ENCODE peak calls at places on chromosomes 12 and 14, in six cellular contexts. E is AG10803, G is AG20443, P is astrocyte of the spinal cord, U is GM18507, V is GM13977. R is an unnamed sample.

GRCh38 chr14:51138353-51139103 is 43.6 kb upstream of the TRIM9 start:
- DNase-seq in E (no peak), G (no peak), P (no peak), U (no peak), V (no peak), R (no peak)

GRCh38 chr12:52710744-52711143 is 7.4 kb upstream of the KRT77 start:
- DNase-seq in E (no peak), G (no peak), P (no peak), U (no peak), V (no peak), R (no peak)

GRCh38 chr12:130872179-130873096 is 572 bp downstream of the RAN start:
- DNase-seq in E (peak), G (peak), P (peak), U (no peak), V (peak), R (no peak)

GRCh38 chr12:38515912-38516311 is 199.3 kb downstream of the ALG10B start:
- DNase-seq in E (no peak), G (no peak), P (no peak), U (no peak), V (no peak), R (no peak)

GRCh38 chr12:11769723-11770514 is 120.4 kb downstream of the ETV6 start:
- DNase-seq in E (no peak), G (no peak), P (no peak), U (no peak), V (no peak), R (no peak)

GRCh38 chr12:109735825-109736551 is 22.4 kb downstream of the FAM222A start:
- DNase-seq in E (no peak), G (no peak), P (no peak), U (no peak), V (no peak), R (no peak)

GRCh38 chr12:25377475-25378179 is 126.9 kb upstream of the KRAS start:
- DNase-seq in E (peak), G (peak), P (peak), U (no peak), V (no peak), R (no peak)

GRCh38 chr14:50957296-50957695 is 13.0 kb upstream of the PYGL start:
- DNase-seq in E (peak), G (peak), P (peak), U (no peak), V (no peak), R (no peak)